ENCODE peak calls at places on chromosomes 6 and 20, in five cellular contexts. J is lower leg skin, L is IMR-90, M is uterus, G is K562. A is an unnamed sample.

GRCh38 chr6:144777249-144777648 is 492.1 kb downstream of the UTRN start:
- DNase-seq in G (no peak), J (no peak), L (no peak), M (no peak), A (no peak)

GRCh38 chr6:38024908-38025307 is 205.4 kb downstream of the ZFAND3 start:
- DNase-seq in M (no peak), G (no peak), J (no peak), L (peak), A (no peak)

GRCh38 chr6:105424177-105424783 is 21.4 kb upstream of the PREP start:
- DNase-seq in M (peak), G (peak), L (peak), J (no peak), A (peak)

GRCh38 chr6:125952764-125953501 is 3.6 kb upstream of the HINT3 start:
- DNase-seq in G (no peak), L (peak), M (no peak), J (no peak), A (no peak)

GRCh38 chr20:48352628-48353027 is 475.2 kb downstream of the PREX1 start:
- DNase-seq in G (no peak), J (no peak), M (no peak), L (no peak), A (no peak)

GRCh38 chr6:152993431-152993830 is 9.1 kb downstream of the MTRF1L start:
- DNase-seq in M (no peak), G (peak), L (no peak), J (no peak), A (no peak)

GRCh38 chr6:135630789-135631376 is 133.3 kb upstream of the AHI1 start:
- DNase-seq in J (no peak), L (no peak), M (peak), G (no peak), A (no peak)

GRCh38 chr6:159729598-159729997 is 2.3 kb downstream of the WTAP start:
- DNase-seq in L (peak), G (no peak), J (no peak), M (no peak), A (no peak)

GRCh38 chr6:111668410-111668809 is 62.7 kb upstream of the TRAF3IP2 start:
- DNase-seq in M (no peak), L (no peak), J (no peak), G (no peak), A (no peak)

GRCh38 chr20:64140956-64141355 is 23.3 kb upstream of the MYT1 start:
- DNase-seq in G (no peak), M (no peak), L (no peak), J (no peak), A (no peak)

GRCh38 chr6:112443666-112444065 is 96.5 kb downstream of the RFPL4B start:
- DNase-seq in L (peak), G (no peak), J (peak), M (peak), A (peak)

GRCh38 chr20:53141651-53142050 is 169.5 kb downstream of the TSHZ2 start:
- DNase-seq in J (no peak), L (no peak), M (no peak), G (no peak), A (no peak)

GRCh38 chr6:31351734-31352496 is 5.1 kb downstream of the HLA-B start:
- DNase-seq in M (no peak), J (no peak), L (no peak), G (no peak), A (no peak)

GRCh38 chr6:159871241-159871640 is 19.5 kb upstream of the MAS1 start:
- DNase-seq in M (no peak), G (no peak), L (no peak), J (no peak), A (no peak)

GRCh38 chr20:48760403-48760889 is 67.4 kb downstream of the PREX1 start:
- DNase-seq in L (peak), G (no peak), J (no peak), M (no peak), A (no peak)

GRCh38 chr20:20743511-20744169 is 31.2 kb upstream of the RALGAPA2 start:
- DNase-seq in L (no peak), M (peak), G (no peak), J (peak), A (peak)

GRCh38 chr6:21587925-21588811 is 5.4 kb upstream of the SOX4 start:
- DNase-seq in J (peak), L (peak), G (no peak), M (peak), A (peak)

GRCh38 chr20:2386516-2387179 is 5.9 kb downstream of the TGM6 start:
- DNase-seq in G (no peak), M (no peak), L (peak), J (no peak), A (no peak)

GRCh38 chr20:35820715-35821114 is 48.9 kb downstream of the PHF20 start:
- DNase-seq in J (no peak), L (peak), G (no peak), M (no peak), A (no peak)

GRCh38 chr20:2080532-2081224 is 20.9 kb upstream of the STK35 start:
- DNase-seq in L (no peak), J (no peak), G (no peak), M (no peak), A (no peak)

DNA sequence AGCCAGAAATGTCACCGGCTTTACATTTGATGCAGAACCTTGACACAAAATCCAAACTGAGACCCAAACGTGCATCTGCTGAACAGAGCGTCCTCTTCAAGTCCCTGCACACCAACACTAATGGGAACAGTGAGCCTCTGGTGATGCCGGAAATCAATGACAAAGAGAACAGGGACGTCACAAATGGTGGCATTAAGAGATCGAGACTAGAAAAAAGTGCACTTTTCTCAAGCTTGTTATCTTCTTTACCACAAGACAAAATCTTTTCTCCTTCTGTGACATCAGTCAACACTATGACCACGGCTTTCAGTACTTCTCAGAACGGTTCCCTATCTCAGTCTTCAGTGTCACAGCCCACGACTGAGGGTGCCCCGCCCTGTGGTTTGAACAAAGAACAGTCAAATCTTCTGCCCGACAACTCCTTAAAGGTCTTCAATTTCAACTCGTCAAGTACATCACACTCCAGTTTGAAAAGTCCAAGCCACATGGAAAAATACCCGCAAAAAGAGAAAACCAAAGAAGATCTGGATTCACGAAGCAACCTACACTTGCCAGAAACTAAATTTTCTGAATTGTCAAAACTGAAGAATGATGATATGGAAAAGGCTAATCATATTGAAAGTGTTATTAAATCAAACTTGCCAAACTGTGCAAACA is 108.5 kb downstream of the RTN4IP1 start:
- DNase-seq in J (no peak), L (no peak), G (peak), M (no peak), A (no peak)
- TF ChIP-seq POLR2A in J (no peak), L (no peak), G (no peak), M (no peak), A (no peak)

GRCh38 chr6:23446394-23447001 is 679.5 kb upstream of the NRSN1 start:
- DNase-seq in M (no peak), L (peak), J (no peak), G (no peak), A (no peak)
- TF ChIP-seq CTCF in M (peak), L (peak), J (no peak), G (no peak), A (peak)

DNA sequence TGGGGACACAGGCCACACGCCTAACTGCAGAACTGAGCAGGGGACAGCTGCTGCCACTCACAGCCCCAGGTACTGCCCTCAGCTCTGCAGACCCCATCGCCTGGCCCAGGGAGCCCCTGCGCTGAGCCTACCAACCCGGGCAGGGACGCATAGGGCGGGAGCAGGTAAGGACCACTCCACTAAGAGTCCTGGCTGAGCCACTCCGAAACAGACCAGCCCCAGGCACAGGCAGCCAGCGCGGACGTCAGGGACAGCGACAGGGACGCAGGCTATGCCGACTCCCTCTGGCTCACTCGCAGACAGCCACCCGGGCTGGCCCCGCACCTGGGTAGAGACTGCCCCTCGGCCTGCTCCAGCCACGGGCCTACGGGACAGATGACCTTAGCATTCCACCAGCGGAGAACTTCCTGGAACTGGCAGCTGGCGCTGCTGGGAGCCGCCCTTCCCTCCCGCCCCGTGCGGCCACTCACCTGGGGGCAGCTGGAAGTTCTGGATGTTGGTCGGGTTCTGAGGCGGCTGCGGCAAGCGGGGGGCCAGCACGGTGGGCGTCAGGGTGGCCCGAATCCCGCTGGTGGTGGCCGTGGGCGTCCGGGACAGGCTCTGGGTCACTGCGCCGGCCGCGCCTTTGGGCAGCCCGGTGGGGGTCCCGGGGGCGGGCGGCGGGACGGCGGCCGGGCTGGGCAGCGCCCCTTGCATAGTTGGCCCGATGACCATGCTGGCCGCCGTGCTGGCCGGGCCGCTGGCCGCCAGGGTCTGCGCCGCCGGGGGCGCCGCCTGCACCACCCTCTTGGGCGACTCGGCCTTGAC is 1.5 kb downstream of the TAF4 start:
- DNase-seq in M (no peak), G (no peak), J (no peak), L (no peak), A (no peak)
- TF ChIP-seq POLR2A in M (no peak), G (no peak), J (no peak), L (no peak), A (no peak)

GRCh38 chr6:141561154-141561553 is 571.6 kb upstream of the GJE1 start:
- DNase-seq in L (no peak), J (no peak), G (no peak), M (no peak), A (no peak)

GRCh38 chr6:141562181-141562800 is 570.4 kb upstream of the GJE1 start:
- DNase-seq in L (no peak), G (peak), M (no peak), J (no peak), A (no peak)

GRCh38 chr6:141562801-141563763 is 569.6 kb upstream of the GJE1 start:
- DNase-seq in M (peak), J (peak), L (peak), G (peak), A (peak)
- TF ChIP-seq CTCF in M (peak), J (no peak), L (peak), G (peak), A (peak)

DNA sequence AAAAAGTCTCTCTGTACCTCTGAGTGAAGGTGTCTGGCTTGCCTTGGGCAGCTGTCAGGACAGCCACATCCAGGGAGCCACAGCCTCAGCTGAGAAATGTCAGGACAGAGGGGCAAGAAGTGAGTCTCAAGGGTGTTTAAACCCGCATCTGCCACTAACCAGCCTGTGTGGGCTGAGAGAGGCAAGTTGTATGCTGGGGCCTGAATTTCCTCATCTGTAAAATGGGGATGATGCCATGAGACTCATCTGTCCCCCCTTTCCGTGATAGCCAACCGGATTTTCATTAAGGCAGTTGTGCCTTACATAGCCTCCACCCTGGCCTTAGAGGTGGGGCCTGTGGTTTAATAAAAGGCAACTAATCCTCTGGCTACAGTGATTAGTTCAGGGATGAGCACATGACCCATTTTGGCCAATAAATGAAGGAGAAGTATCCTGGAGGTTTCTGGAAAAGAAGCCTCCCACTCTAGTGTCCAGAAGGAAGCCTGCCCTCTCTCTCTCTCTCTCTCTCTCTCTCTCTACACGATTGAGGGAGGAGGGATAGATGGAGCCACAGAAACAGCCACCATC is 79.3 kb downstream of the BMP7 start:
- DNase-seq in J (no peak), G (no peak), L (no peak), M (no peak), A (no peak)
- TF ChIP-seq POLR2A in J (no peak), G (no peak), L (no peak), M (no peak), A (no peak)

DNA sequence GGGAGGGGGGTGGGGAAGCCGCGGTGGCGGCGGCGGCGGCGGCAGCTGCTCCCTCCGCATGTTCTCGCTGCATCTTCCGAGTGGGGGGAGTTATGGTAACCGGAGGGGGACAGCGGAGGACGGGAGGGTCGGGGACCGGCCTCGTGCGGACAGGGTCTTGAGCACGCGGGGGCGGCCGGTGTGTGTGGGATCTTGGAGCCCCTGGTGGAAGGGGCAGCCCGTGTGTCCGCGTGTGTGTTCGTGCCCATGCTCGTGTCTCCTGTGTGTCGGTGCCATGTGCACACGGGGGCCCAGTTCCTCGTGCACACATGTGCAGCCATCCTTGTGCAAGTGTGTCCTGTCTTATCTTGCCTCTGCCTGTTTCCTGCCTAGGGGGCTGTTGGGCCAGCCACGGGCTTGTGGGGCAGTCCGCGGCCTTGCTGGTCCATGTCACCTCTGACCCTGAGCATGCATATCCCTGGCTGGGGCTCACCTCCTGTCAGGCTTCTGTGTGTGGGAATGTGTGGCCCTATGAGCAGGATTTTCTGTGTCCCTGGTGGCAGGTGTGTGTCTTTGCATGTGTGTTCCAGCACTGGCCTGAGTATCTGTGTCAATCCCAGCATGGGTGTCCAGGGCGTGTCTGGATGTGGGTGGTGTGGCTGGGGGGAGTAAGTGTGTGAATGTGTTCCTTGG is 8.5 kb downstream of the SYNGAP1 start:
- DNase-seq in J (no peak), G (peak), L (no peak), M (no peak), A (no peak)
- TF ChIP-seq CTCF in J (no peak), G (peak), L (no peak), M (peak), A (no peak)

DNA sequence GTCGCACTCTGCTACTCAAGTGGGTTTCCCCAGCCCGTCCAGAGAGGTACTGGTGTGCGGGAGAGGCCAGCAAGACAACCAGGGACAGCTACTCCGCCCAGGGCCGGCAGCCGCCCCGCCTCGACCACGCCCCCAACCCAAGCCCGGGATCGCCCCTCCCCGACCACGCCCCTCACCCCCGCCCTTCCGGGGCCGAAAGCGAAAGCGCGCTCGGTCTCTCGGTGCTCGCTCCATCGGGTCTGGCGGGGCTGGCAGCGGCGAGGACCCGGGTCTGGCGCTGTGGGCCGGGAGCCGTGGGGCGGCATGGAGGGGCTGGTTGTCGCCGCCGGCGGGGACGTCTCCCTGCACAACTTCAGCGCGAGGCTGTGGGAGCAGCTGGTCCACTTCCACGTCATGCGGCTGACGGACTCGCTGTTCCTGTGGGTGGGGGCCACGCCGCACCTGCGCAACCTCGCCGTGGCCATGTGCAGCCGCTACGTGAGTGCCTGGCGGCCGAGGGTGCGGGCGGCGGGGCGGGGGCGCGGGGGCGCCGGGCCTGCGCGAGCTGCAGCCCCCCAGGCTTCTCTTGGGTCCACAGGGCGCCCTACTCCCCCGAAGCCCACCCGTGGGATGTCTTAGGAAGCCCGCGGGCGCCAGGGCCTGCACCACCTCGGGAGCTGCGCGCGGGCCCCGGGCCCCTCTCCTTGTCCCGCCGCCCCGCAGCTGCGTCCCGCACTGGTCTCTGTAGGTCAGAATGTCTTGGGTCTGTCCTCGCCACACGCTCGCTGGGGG is at the start of gene PSMG4:
- DNase-seq in M (peak), J (peak), L (peak), G (peak), A (peak)
- TF ChIP-seq POLR2A in M (peak), J (no peak), L (peak), G (peak), A (no peak)